ENCODE peak calls at places on chromosomes 16 and 17, in seven cellular contexts. One of them, this sample, is unnamed.

GRCh38 chr16:88999457-89000206 is 22.6 kb upstream of the CBFA2T3 start:
- DNase-seq in activated B cell treated with CpG ODN at 0.5 μM for 24 hours: no peak
- DNase-seq in thoracic aorta: no peak
- DNase-seq in suprapubic skin: no peak
- DNase-seq in choroid plexus epithelial cell: no peak
- DNase-seq in H9: peak; percentile 66
- DNase-seq in esophagus squamous epithelium: no peak
- DNase-seq in this sample: no peak

GRCh38 chr16:57994778-57995177 is 5.7 kb downstream of the ZNF319 start:
- DNase-seq in H9: peak; percentile 59
- DNase-seq in suprapubic skin: no peak
- DNase-seq in esophagus squamous epithelium: no peak
- DNase-seq in choroid plexus epithelial cell: peak; percentile 61
- DNase-seq in activated B cell treated with CpG ODN at 0.5 μM for 24 hours: no peak
- DNase-seq in thoracic aorta: no peak
- DNase-seq in this sample: no peak

GRCh38 chr17:27573971-27574525 is 56.9 kb upstream of the LGALS9 start:
- DNase-seq in esophagus squamous epithelium: no peak
- DNase-seq in suprapubic skin: no peak
- DNase-seq in thoracic aorta: no peak
- DNase-seq in H9: no peak
- DNase-seq in choroid plexus epithelial cell: peak; percentile 62
- DNase-seq in activated B cell treated with CpG ODN at 0.5 μM for 24 hours: no peak
- DNase-seq in this sample: no peak

GRCh38 chr17:80192268-80192667 is 22.4 kb downstream of the CARD14 start:
- DNase-seq in esophagus squamous epithelium: no peak
- DNase-seq in choroid plexus epithelial cell: no peak
- DNase-seq in H9: peak; percentile 34
- DNase-seq in suprapubic skin: no peak
- DNase-seq in activated B cell treated with CpG ODN at 0.5 μM for 24 hours: no peak
- DNase-seq in thoracic aorta: no peak
- DNase-seq in this sample: no peak

GRCh38 chr16:57480127-57480753 is 6.1 kb downstream of the DOK4 start:
- DNase-seq in esophagus squamous epithelium: no peak
- DNase-seq in suprapubic skin: no peak
- DNase-seq in choroid plexus epithelial cell: peak; percentile 72
- DNase-seq in H9: no peak
- DNase-seq in activated B cell treated with CpG ODN at 0.5 μM for 24 hours: no peak
- DNase-seq in thoracic aorta: no peak
- DNase-seq in this sample: no peak

GRCh38 chr17:82101767-82102679 is 4.0 kb upstream of the FASN start:
- DNase-seq in suprapubic skin: no peak
- DNase-seq in thoracic aorta: no peak
- DNase-seq in esophagus squamous epithelium: no peak
- DNase-seq in choroid plexus epithelial cell: no peak
- DNase-seq in activated B cell treated with CpG ODN at 0.5 μM for 24 hours: no peak
- DNase-seq in H9: no peak
- DNase-seq in this sample: no peak

GRCh38 chr16:56614549-56614991 is 6.2 kb downstream of the MT2A start:
- DNase-seq in suprapubic skin: no peak
- DNase-seq in esophagus squamous epithelium: no peak
- DNase-seq in choroid plexus epithelial cell: peak; percentile 68
- DNase-seq in thoracic aorta: no peak
- DNase-seq in activated B cell treated with CpG ODN at 0.5 μM for 24 hours: no peak
- DNase-seq in H9: no peak
- DNase-seq in this sample: no peak

GRCh38 chr17:56653877-56654276 is 60.4 kb downstream of the NOG start:
- DNase-seq in choroid plexus epithelial cell: peak; percentile 55
- DNase-seq in esophagus squamous epithelium: no peak
- DNase-seq in H9: peak; percentile 86
- DNase-seq in activated B cell treated with CpG ODN at 0.5 μM for 24 hours: no peak
- DNase-seq in thoracic aorta: no peak
- DNase-seq in suprapubic skin: no peak
- DNase-seq in this sample: no peak

GRCh38 chr16:89319883-89320716 is 102.6 kb downstream of the ZNF778 start:
- DNase-seq in esophagus squamous epithelium: no peak
- DNase-seq in thoracic aorta: peak; percentile 64
- DNase-seq in activated B cell treated with CpG ODN at 0.5 μM for 24 hours: no peak
- DNase-seq in suprapubic skin: no peak
- DNase-seq in H9: peak; percentile 61
- DNase-seq in choroid plexus epithelial cell: peak; percentile 76
- DNase-seq in this sample: no peak

GRCh38 chr16:56190903-56191806 is at the start of gene GNAO1:
- DNase-seq in activated B cell treated with CpG ODN at 0.5 μM for 24 hours: peak; percentile 59
- DNase-seq in choroid plexus epithelial cell: peak; percentile 37
- DNase-seq in thoracic aorta: no peak
- DNase-seq in H9: peak; percentile 71
- DNase-seq in esophagus squamous epithelium: no peak
- DNase-seq in suprapubic skin: peak; percentile 70
- DNase-seq in this sample: no peak

GRCh38 chr17:68344701-68345136 is 53.4 kb downstream of the ARSG start:
- DNase-seq in activated B cell treated with CpG ODN at 0.5 μM for 24 hours: no peak
- DNase-seq in choroid plexus epithelial cell: no peak
- DNase-seq in H9: no peak
- DNase-seq in esophagus squamous epithelium: no peak
- DNase-seq in thoracic aorta: no peak
- DNase-seq in suprapubic skin: no peak
- DNase-seq in this sample: no peak

GRCh38 chr16:85400305-85401205 is 212.6 kb upstream of the GSE1 start:
- DNase-seq in activated B cell treated with CpG ODN at 0.5 μM for 24 hours: peak; percentile 2
- DNase-seq in H9: no peak
- DNase-seq in thoracic aorta: no peak
- DNase-seq in suprapubic skin: peak; percentile 29
- DNase-seq in choroid plexus epithelial cell: no peak
- DNase-seq in esophagus squamous epithelium: no peak
- DNase-seq in this sample: no peak

GRCh38 chr16:66930189-66930588 is 4.0 kb downstream of the CIAO2B start:
- DNase-seq in thoracic aorta: no peak
- DNase-seq in choroid plexus epithelial cell: peak; percentile 75
- DNase-seq in esophagus squamous epithelium: no peak
- DNase-seq in H9: no peak
- DNase-seq in activated B cell treated with CpG ODN at 0.5 μM for 24 hours: no peak
- DNase-seq in suprapubic skin: no peak
- DNase-seq in this sample: no peak

GRCh38 chr17:4942760-4943508 is 2.9 kb downstream of the RNF167 start:
- DNase-seq in H9: no peak
- DNase-seq in esophagus squamous epithelium: no peak
- DNase-seq in activated B cell treated with CpG ODN at 0.5 μM for 24 hours: no peak
- DNase-seq in thoracic aorta: no peak
- DNase-seq in choroid plexus epithelial cell: no peak
- DNase-seq in suprapubic skin: no peak
- DNase-seq in this sample: no peak

GRCh38 chr16:28292731-28293588 is 635 bp downstream of the SBK1 start:
- DNase-seq in activated B cell treated with CpG ODN at 0.5 μM for 24 hours: peak; percentile 24
- DNase-seq in H9: peak; percentile 93
- DNase-seq in thoracic aorta: no peak
- DNase-seq in choroid plexus epithelial cell: no peak
- DNase-seq in suprapubic skin: no peak
- DNase-seq in esophagus squamous epithelium: no peak
- DNase-seq in this sample: no peak

DNA sequence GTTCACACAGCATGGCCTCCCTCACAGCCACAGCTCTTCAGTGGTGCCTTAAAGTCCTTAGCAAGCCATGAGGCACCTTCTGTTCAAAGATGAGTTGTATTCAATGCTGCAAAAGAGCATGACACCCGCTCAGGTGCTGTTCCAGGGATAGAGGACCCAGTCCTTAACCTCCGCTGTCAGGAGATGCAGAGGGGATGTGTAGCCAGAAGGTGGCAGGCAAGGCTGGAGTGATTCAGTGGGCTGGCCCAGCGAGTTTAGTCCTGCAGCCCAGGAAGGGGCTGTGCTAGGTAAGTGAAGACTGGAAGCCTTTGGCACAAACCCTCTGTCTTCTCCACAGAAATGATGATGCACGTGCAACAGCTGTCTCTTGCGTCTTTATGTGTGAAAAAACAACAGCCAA is 25.0 kb upstream of the ADAM11 start:
- DNase-seq in choroid plexus epithelial cell: peak; percentile 56
- DNase-seq in activated B cell treated with CpG ODN at 0.5 μM for 24 hours: no peak
- DNase-seq in suprapubic skin: no peak
- DNase-seq in H9: peak; percentile 80
- DNase-seq in thoracic aorta: no peak
- DNase-seq in esophagus squamous epithelium: no peak
- DNase-seq in this sample: no peak
- TF ChIP-seq CTCF in choroid plexus epithelial cell: peak; percentile 69
- TF ChIP-seq CTCF in activated B cell treated with CpG ODN at 0.5 μM for 24 hours: no peak
- TF ChIP-seq CTCF in suprapubic skin: no peak
- TF ChIP-seq CTCF in H9: peak; percentile 69
- TF ChIP-seq CTCF in thoracic aorta: no peak
- TF ChIP-seq CTCF in esophagus squamous epithelium: no peak
- TF ChIP-seq CTCF in this sample: no peak

GRCh38 chr17:45197555-45198334 is 23.9 kb upstream of the FMNL1 start:
- DNase-seq in choroid plexus epithelial cell: peak; percentile 84
- DNase-seq in H9: peak; percentile 99
- DNase-seq in esophagus squamous epithelium: peak; percentile 39
- DNase-seq in activated B cell treated with CpG ODN at 0.5 μM for 24 hours: peak; percentile 91
- DNase-seq in suprapubic skin: peak; percentile 95
- DNase-seq in thoracic aorta: peak; percentile 60
- DNase-seq in this sample: peak; percentile 79
- TF ChIP-seq CTCF in choroid plexus epithelial cell: peak; percentile 97
- TF ChIP-seq CTCF in H9: peak; percentile 100
- TF ChIP-seq CTCF in esophagus squamous epithelium: peak; percentile 98
- TF ChIP-seq CTCF in activated B cell treated with CpG ODN at 0.5 μM for 24 hours: no peak
- TF ChIP-seq CTCF in suprapubic skin: peak; percentile 99
- TF ChIP-seq CTCF in thoracic aorta: peak; percentile 99
- TF ChIP-seq CTCF in this sample: peak; percentile 90

DNA sequence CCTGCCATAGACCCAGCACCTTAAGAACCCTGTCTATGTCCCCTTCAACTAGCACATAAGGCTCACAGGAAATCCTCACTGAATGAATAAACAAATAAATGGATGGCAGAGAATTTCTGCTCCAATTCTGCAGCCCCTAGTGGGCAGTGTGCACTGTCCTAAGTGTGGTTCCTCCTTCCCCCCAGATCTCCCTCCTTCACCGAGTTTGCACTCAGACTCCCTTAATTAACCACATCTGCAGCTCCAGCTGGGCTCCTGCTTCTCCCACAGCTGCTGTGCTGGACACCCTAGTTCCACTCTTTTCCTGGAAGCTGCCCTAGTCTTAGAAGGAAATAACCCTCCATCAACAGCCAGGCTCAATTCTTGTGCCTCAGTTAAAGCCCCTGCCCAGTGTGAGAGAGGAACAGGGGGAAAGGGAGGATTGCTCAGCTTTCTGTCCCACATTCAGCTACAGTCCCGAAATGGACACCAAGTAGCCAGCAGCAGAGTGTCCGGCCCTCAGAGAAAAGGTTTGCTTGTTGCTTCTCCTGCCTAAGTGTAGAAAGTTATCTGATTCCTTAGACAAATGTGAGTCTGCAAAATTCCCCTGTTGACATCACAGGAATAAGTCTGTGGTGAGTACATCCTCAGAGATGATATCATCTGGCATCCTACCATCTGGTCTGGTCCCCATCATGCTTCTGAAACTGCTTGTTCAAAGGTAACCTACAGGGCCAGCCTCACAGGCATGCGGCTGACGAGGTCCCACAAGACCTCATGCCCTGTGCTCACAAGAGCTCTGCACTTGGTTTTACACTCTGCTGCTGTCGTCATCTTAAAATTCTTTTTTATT is 12.3 kb downstream of the LRRC3C start:
- DNase-seq in suprapubic skin: no peak
- DNase-seq in choroid plexus epithelial cell: peak; percentile 94
- DNase-seq in thoracic aorta: no peak
- DNase-seq in esophagus squamous epithelium: no peak
- DNase-seq in activated B cell treated with CpG ODN at 0.5 μM for 24 hours: no peak
- DNase-seq in H9: no peak
- DNase-seq in this sample: no peak
- TF ChIP-seq CTCF in suprapubic skin: no peak
- TF ChIP-seq CTCF in choroid plexus epithelial cell: peak; percentile 79
- TF ChIP-seq CTCF in thoracic aorta: no peak
- TF ChIP-seq CTCF in esophagus squamous epithelium: peak; percentile 7
- TF ChIP-seq CTCF in activated B cell treated with CpG ODN at 0.5 μM for 24 hours: no peak
- TF ChIP-seq CTCF in H9: peak; percentile 40
- TF ChIP-seq CTCF in this sample: no peak

GRCh38 chr17:16419074-16419928 is 3.9 kb downstream of the TRPV2 start:
- DNase-seq in activated B cell treated with CpG ODN at 0.5 μM for 24 hours: no peak
- DNase-seq in suprapubic skin: peak; percentile 65
- DNase-seq in H9: no peak
- DNase-seq in choroid plexus epithelial cell: peak; percentile 90
- DNase-seq in thoracic aorta: no peak
- DNase-seq in esophagus squamous epithelium: no peak
- DNase-seq in this sample: no peak
- TF ChIP-seq CTCF in activated B cell treated with CpG ODN at 0.5 μM for 24 hours: no peak
- TF ChIP-seq CTCF in suprapubic skin: no peak
- TF ChIP-seq CTCF in H9: no peak
- TF ChIP-seq CTCF in choroid plexus epithelial cell: no peak
- TF ChIP-seq CTCF in thoracic aorta: no peak
- TF ChIP-seq CTCF in esophagus squamous epithelium: no peak
- TF ChIP-seq CTCF in this sample: no peak

GRCh38 chr16:50627419-50627818 is 53.7 kb downstream of the SNX20 start:
- DNase-seq in H9: peak; percentile 58
- DNase-seq in suprapubic skin: no peak
- DNase-seq in activated B cell treated with CpG ODN at 0.5 μM for 24 hours: no peak
- DNase-seq in choroid plexus epithelial cell: peak; percentile 28
- DNase-seq in esophagus squamous epithelium: no peak
- DNase-seq in thoracic aorta: peak; percentile 37
- DNase-seq in this sample: no peak
- TF ChIP-seq CTCF in H9: peak; percentile 46
- TF ChIP-seq CTCF in suprapubic skin: peak; percentile 18
- TF ChIP-seq CTCF in activated B cell treated with CpG ODN at 0.5 μM for 24 hours: no peak
- TF ChIP-seq CTCF in choroid plexus epithelial cell: peak; percentile 42
- TF ChIP-seq CTCF in esophagus squamous epithelium: peak; percentile 25
- TF ChIP-seq CTCF in thoracic aorta: peak; percentile 51
- TF ChIP-seq CTCF in this sample: no peak

GRCh38 chr17:46097497-46097896 is 95.7 kb downstream of the KANSL1 start:
- DNase-seq in suprapubic skin: no peak
- DNase-seq in H9: no peak
- DNase-seq in esophagus squamous epithelium: no peak
- DNase-seq in thoracic aorta: no peak
- DNase-seq in activated B cell treated with CpG ODN at 0.5 μM for 24 hours: no peak
- DNase-seq in choroid plexus epithelial cell: peak; percentile 52
- DNase-seq in this sample: no peak
- TF ChIP-seq CTCF in suprapubic skin: no peak
- TF ChIP-seq CTCF in H9: no peak
- TF ChIP-seq CTCF in esophagus squamous epithelium: no peak
- TF ChIP-seq CTCF in thoracic aorta: no peak
- TF ChIP-seq CTCF in activated B cell treated with CpG ODN at 0.5 μM for 24 hours: no peak
- TF ChIP-seq CTCF in choroid plexus epithelial cell: no peak
- TF ChIP-seq CTCF in this sample: no peak

GRCh38 chr17:73646409-73647305 is 2.4 kb upstream of the SDK2 start:
- DNase-seq in esophagus squamous epithelium: no peak
- DNase-seq in H9: peak; percentile 76
- DNase-seq in thoracic aorta: no peak
- DNase-seq in activated B cell treated with CpG ODN at 0.5 μM for 24 hours: no peak
- DNase-seq in choroid plexus epithelial cell: peak; percentile 40
- DNase-seq in suprapubic skin: no peak
- DNase-seq in this sample: no peak

GRCh38 chr17:73643846-73644144 is 450 bp downstream of the SDK2 start:
- DNase-seq in H9: no peak
- DNase-seq in thoracic aorta: no peak
- DNase-seq in choroid plexus epithelial cell: no peak
- DNase-seq in esophagus squamous epithelium: no peak
- DNase-seq in activated B cell treated with CpG ODN at 0.5 μM for 24 hours: no peak
- DNase-seq in suprapubic skin: no peak
- DNase-seq in this sample: no peak

GRCh38 chr17:73644145-73645049 is at the start of gene SDK2:
- DNase-seq in suprapubic skin: no peak
- DNase-seq in choroid plexus epithelial cell: no peak
- DNase-seq in H9: no peak
- DNase-seq in activated B cell treated with CpG ODN at 0.5 μM for 24 hours: peak; percentile 26
- DNase-seq in thoracic aorta: no peak
- DNase-seq in esophagus squamous epithelium: no peak
- DNase-seq in this sample: no peak

GRCh38 chr17:73643012-73643845 is 1.0 kb downstream of the SDK2 start:
- DNase-seq in thoracic aorta: no peak
- DNase-seq in esophagus squamous epithelium: no peak
- DNase-seq in H9: peak; percentile 73
- DNase-seq in suprapubic skin: no peak
- DNase-seq in choroid plexus epithelial cell: no peak
- DNase-seq in activated B cell treated with CpG ODN at 0.5 μM for 24 hours: peak; percentile 46
- DNase-seq in this sample: no peak

GRCh38 chr17:73645050-73645871 is 1.0 kb upstream of the SDK2 start:
- DNase-seq in esophagus squamous epithelium: no peak
- DNase-seq in thoracic aorta: no peak
- DNase-seq in suprapubic skin: no peak
- DNase-seq in H9: peak; percentile 73
- DNase-seq in activated B cell treated with CpG ODN at 0.5 μM for 24 hours: peak; percentile 62
- DNase-seq in choroid plexus epithelial cell: peak; percentile 45
- DNase-seq in this sample: no peak
- TF ChIP-seq CTCF in esophagus squamous epithelium: no peak
- TF ChIP-seq CTCF in thoracic aorta: no peak
- TF ChIP-seq CTCF in suprapubic skin: no peak
- TF ChIP-seq CTCF in H9: peak; percentile 38
- TF ChIP-seq CTCF in activated B cell treated with CpG ODN at 0.5 μM for 24 hours: no peak
- TF ChIP-seq CTCF in choroid plexus epithelial cell: no peak
- TF ChIP-seq CTCF in this sample: no peak

This sample was measured in omental fat pad.